ENCODE peak calls at places on chromosomes 12 and 14, in five cellular contexts. One of them, this sample, is unnamed.

GRCh38 chr12:12718853-12719252 is 1.7 kb downstream of the CDKN1B start:
- DNase-seq in K562: no peak
- DNase-seq in A549: peak; percentile 39
- DNase-seq in HepG2: no peak
- DNase-seq in GM12878: no peak
- DNase-seq in this sample: no peak

GRCh38 chr12:3755898-3756297 is 3.0 kb upstream of the CRACR2A start:
- DNase-seq in K562: no peak
- DNase-seq in A549: no peak
- DNase-seq in HepG2: no peak
- DNase-seq in GM12878: no peak
- DNase-seq in this sample: no peak

GRCh38 chr12:107512391-107512790 is 173.2 kb upstream of the PWP1 start:
- DNase-seq in K562: no peak
- DNase-seq in A549: no peak
- DNase-seq in HepG2: no peak
- DNase-seq in GM12878: no peak
- DNase-seq in this sample: no peak

GRCh38 chr12:12803186-12803585 is 10.0 kb upstream of the DDX47 start:
- DNase-seq in K562: peak; percentile 59
- DNase-seq in A549: peak; percentile 98
- DNase-seq in HepG2: peak; percentile 62
- DNase-seq in GM12878: no peak
- DNase-seq in this sample: no peak

GRCh38 chr14:48349689-48350088 is 674.3 kb upstream of the MDGA2 start:
- DNase-seq in K562: no peak
- DNase-seq in A549: no peak
- DNase-seq in HepG2: no peak
- DNase-seq in GM12878: no peak
- DNase-seq in this sample: no peak

GRCh38 chr12:8420506-8420905 is 35.3 kb upstream of the CLEC6A start:
- DNase-seq in K562: no peak
- DNase-seq in A549: no peak
- DNase-seq in HepG2: no peak
- DNase-seq in GM12878: no peak
- DNase-seq in this sample: no peak

GRCh38 chr14:35632276-35633071 is 98.5 kb downstream of the INSM2 start:
- DNase-seq in K562: no peak
- DNase-seq in A549: no peak
- DNase-seq in HepG2: no peak
- DNase-seq in GM12878: no peak
- DNase-seq in this sample: no peak

GRCh38 chr12:76047742-76048141 is 16.2 kb upstream of the PHLDA1 start:
- DNase-seq in K562: no peak
- DNase-seq in A549: no peak
- DNase-seq in HepG2: no peak
- DNase-seq in GM12878: no peak
- DNase-seq in this sample: no peak

GRCh38 chr12:49432616-49433015 is 65.4 kb downstream of the SPATS2 start:
- DNase-seq in K562: no peak
- DNase-seq in A549: no peak
- DNase-seq in HepG2: no peak
- DNase-seq in GM12878: no peak
- DNase-seq in this sample: no peak

GRCh38 chr12:9707864-9708808 is 24.8 kb downstream of the CLECL1 start:
- DNase-seq in K562: peak; percentile 34
- DNase-seq in A549: peak; percentile 68
- DNase-seq in HepG2: peak; percentile 31
- DNase-seq in GM12878: no peak
- DNase-seq in this sample: peak; percentile 60

GRCh38 chr14:100472094-100472455 is 115.1 kb downstream of the BEGAIN start:
- DNase-seq in K562: no peak
- DNase-seq in A549: no peak
- DNase-seq in HepG2: no peak
- DNase-seq in GM12878: no peak
- DNase-seq in this sample: no peak

GRCh38 chr12:71447691-71448660 is 8.4 kb downstream of the LGR5 start:
- DNase-seq in K562: no peak
- DNase-seq in A549: no peak
- DNase-seq in HepG2: no peak
- DNase-seq in GM12878: no peak
- DNase-seq in this sample: no peak

DNA sequence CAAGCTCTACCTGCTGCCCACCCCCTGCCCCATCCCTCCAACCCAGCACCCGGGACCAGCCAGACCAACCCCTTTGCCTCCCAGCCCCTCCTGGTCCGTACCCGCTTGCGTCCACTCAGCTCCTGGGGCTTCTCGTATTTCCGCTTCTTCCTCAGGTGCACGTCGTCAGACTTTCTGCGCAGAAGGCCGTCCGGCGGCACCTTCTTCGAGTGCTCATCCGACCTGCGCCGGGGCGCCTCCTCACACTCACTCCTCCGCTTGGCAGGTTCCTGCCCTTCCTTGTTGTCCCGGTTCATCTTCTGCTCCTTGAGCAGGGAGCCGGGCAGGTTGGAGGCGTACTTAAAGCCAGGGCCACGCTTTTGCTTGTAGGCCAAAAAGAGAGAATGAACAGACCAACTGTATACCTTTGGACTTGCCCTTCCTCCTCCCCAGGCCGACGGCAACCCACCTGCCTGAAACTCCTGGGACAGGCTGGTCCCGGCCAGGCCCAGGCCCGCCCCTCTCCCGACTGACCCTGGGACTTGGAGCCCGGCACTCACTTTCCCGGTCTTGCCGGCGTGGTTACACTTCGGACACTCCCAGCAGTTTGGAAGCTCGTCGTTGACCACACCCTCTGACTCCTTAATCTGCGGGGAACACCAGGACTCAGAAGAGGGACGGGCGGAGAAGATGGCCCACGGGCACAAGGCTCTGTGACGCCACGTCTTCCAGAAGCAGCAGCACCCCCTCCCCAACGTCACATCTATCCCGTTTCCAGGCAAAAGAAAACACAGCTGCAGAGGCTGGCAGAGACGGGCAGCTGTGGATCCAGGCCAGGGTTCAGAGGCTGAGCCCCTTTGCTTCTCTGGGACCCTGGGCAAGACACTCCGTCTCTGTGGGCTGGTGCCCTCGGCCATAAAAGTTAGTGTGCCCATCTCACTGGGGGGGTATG is 44.3 kb downstream of the RNF34 start:
- DNase-seq in K562: no peak
- DNase-seq in A549: no peak
- DNase-seq in HepG2: no peak
- DNase-seq in GM12878: no peak
- DNase-seq in this sample: no peak
- TF ChIP-seq ESRRA in K562: no peak
- TF ChIP-seq ESRRA in A549: no peak
- TF ChIP-seq ESRRA in HepG2: no peak
- TF ChIP-seq ESRRA in GM12878: no peak
- TF ChIP-seq ESRRA in this sample: no peak

GRCh38 chr12:131085125-131085815 is 131.6 kb downstream of the ADGRD1 start:
- DNase-seq in K562: no peak
- DNase-seq in A549: no peak
- DNase-seq in HepG2: no peak
- DNase-seq in GM12878: no peak
- DNase-seq in this sample: peak; percentile 5

GRCh38 chr12:131085816-131086591 is 132.3 kb downstream of the ADGRD1 start:
- DNase-seq in K562: no peak
- DNase-seq in A549: no peak
- DNase-seq in HepG2: no peak
- DNase-seq in GM12878: no peak
- DNase-seq in this sample: no peak

GRCh38 chr12:131087991-131088700 is 134.4 kb downstream of the ADGRD1 start:
- DNase-seq in K562: no peak
- DNase-seq in A549: no peak
- DNase-seq in HepG2: no peak
- DNase-seq in GM12878: no peak
- DNase-seq in this sample: peak; percentile 7

GRCh38 chr12:131088701-131089525 is 135.2 kb downstream of the ADGRD1 start:
- DNase-seq in K562: no peak
- DNase-seq in A549: no peak
- DNase-seq in HepG2: no peak
- DNase-seq in GM12878: no peak
- DNase-seq in this sample: peak; percentile 10

GRCh38 chr12:131087302-131087818 is 133.7 kb downstream of the ADGRD1 start:
- DNase-seq in K562: no peak
- DNase-seq in A549: no peak
- DNase-seq in HepG2: no peak
- DNase-seq in GM12878: no peak
- DNase-seq in this sample: peak; percentile 8
- TF ChIP-seq ESRRA in K562: no peak
- TF ChIP-seq ESRRA in A549: no peak
- TF ChIP-seq ESRRA in HepG2: no peak
- TF ChIP-seq ESRRA in GM12878: no peak
- TF ChIP-seq ESRRA in this sample: no peak

GRCh38 chr14:63423889-63424288 is 105.2 kb upstream of the GPHB5 start:
- DNase-seq in K562: no peak
- DNase-seq in A549: no peak
- DNase-seq in HepG2: no peak
- DNase-seq in GM12878: no peak
- DNase-seq in this sample: no peak
- TF ChIP-seq ESRRA in K562: no peak
- TF ChIP-seq ESRRA in A549: no peak
- TF ChIP-seq ESRRA in HepG2: no peak
- TF ChIP-seq ESRRA in GM12878: no peak
- TF ChIP-seq ESRRA in this sample: no peak

GRCh38 chr14:56374421-56374820 is 205.2 kb upstream of the TMEM260 start:
- DNase-seq in K562: no peak
- DNase-seq in A549: no peak
- DNase-seq in HepG2: no peak
- DNase-seq in GM12878: no peak
- DNase-seq in this sample: no peak
- TF ChIP-seq ESRRA in K562: no peak
- TF ChIP-seq ESRRA in A549: no peak
- TF ChIP-seq ESRRA in HepG2: no peak
- TF ChIP-seq ESRRA in GM12878: no peak
- TF ChIP-seq ESRRA in this sample: no peak

GRCh38 chr14:79513446-79513845 is 697.9 kb downstream of the DIO2 start:
- DNase-seq in K562: no peak
- DNase-seq in A549: no peak
- DNase-seq in HepG2: no peak
- DNase-seq in GM12878: no peak
- DNase-seq in this sample: no peak
- TF ChIP-seq ESRRA in K562: no peak
- TF ChIP-seq ESRRA in A549: no peak
- TF ChIP-seq ESRRA in HepG2: no peak
- TF ChIP-seq ESRRA in GM12878: no peak
- TF ChIP-seq ESRRA in this sample: no peak

DNA sequence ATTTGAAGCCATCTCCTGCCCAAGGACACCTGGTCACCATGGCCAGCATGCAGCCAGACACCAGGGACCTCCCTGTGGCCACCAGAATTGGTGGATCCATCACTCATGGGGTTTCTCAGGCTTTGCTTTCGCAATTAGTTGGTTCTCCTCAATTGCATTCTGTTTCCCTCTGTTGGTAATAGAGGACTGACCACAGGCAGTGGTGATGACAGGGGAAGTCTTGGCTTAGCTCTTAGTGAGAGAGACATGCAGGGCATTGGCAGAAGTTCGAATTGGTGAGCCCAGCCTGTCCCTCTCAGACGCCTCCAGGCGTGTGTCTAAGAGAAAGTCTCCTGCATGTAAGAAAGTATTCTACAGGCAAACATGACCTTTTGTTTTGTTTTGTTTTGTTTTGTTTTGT is 21.3 kb downstream of the HCAR2 start:
- DNase-seq in K562: no peak
- DNase-seq in A549: no peak
- DNase-seq in HepG2: no peak
- DNase-seq in GM12878: peak; percentile 7
- DNase-seq in this sample: no peak
- TF ChIP-seq ESRRA in K562: no peak
- TF ChIP-seq ESRRA in A549: no peak
- TF ChIP-seq ESRRA in HepG2: no peak
- TF ChIP-seq ESRRA in GM12878: no peak
- TF ChIP-seq ESRRA in this sample: no peak

GRCh38 chr14:59215353-59215752 is 26.9 kb downstream of the DAAM1 start:
- DNase-seq in K562: no peak
- DNase-seq in A549: no peak
- DNase-seq in HepG2: peak; percentile 78
- DNase-seq in GM12878: no peak
- DNase-seq in this sample: no peak
- TF ChIP-seq ESRRA in K562: no peak
- TF ChIP-seq ESRRA in A549: no peak
- TF ChIP-seq ESRRA in HepG2: no peak
- TF ChIP-seq ESRRA in GM12878: no peak
- TF ChIP-seq ESRRA in this sample: no peak

DNA sequence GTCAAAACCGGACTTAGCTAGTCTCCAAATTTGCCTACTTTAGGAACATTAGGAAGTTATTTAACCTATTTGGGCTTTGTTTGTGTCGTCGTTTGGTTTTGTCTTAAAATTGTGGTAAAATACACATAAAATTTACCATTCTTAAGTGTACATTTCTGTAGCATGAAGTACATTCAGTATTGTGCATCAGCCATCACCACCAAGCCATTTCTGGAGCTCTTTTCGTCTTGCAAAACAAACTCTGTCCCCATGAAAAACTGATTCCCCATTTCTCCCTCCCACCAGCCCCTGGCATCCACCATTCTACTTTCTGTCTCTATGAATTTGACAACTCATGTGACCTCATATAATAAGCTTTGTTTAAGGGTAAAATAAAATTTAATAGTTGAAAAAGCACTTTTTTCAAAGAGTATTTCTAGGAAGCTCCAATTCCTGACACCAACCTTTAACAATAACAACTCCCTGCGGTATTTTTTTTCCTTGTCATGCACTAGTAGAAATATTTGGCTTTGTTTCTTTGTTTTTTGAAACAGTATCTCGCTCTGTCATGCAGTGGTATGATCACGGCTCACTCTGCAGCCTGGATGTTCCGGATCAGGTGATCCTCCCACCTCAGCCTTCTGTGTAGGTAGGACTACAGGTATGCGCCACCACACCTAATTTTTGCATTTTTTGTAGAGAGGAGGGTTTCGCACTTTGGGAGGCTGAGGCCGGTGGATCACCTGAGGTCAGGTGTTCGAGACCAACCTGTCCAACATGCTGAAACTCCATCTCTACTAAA is 3.6 kb upstream of the UBC start:
- DNase-seq in K562: no peak
- DNase-seq in A549: no peak
- DNase-seq in HepG2: peak; percentile 49
- DNase-seq in GM12878: no peak
- DNase-seq in this sample: no peak
- TF ChIP-seq ESRRA in K562: no peak
- TF ChIP-seq ESRRA in A549: no peak
- TF ChIP-seq ESRRA in HepG2: no peak
- TF ChIP-seq ESRRA in GM12878: no peak
- TF ChIP-seq ESRRA in this sample: no peak

GRCh38 chr14:95140060-95140858 is 17.1 kb downstream of the DICER1 start:
- DNase-seq in K562: no peak
- DNase-seq in A549: no peak
- DNase-seq in HepG2: no peak
- DNase-seq in GM12878: no peak
- DNase-seq in this sample: no peak
- TF ChIP-seq ESRRA in K562: no peak
- TF ChIP-seq ESRRA in A549: no peak
- TF ChIP-seq ESRRA in HepG2: no peak
- TF ChIP-seq ESRRA in GM12878: no peak
- TF ChIP-seq ESRRA in this sample: no peak

GRCh38 chr12:108750471-108751402 is 19.4 kb upstream of the CORO1C start:
- DNase-seq in K562: no peak
- DNase-seq in A549: no peak
- DNase-seq in HepG2: no peak
- DNase-seq in GM12878: no peak
- DNase-seq in this sample: no peak
- TF ChIP-seq ESRRA in K562: no peak
- TF ChIP-seq ESRRA in A549: no peak
- TF ChIP-seq ESRRA in HepG2: no peak
- TF ChIP-seq ESRRA in GM12878: no peak
- TF ChIP-seq ESRRA in this sample: no peak

This sample was measured in WTC11.